ENCODE peak calls at places on chromosomes 7 and 10, in four cellular contexts. One of them, this sample, is unnamed.

GRCh38 chr7:151299940-151300665 is 41.5 kb upstream of the NUB1 start:
- DNase-seq in CD8-positive, alpha-beta memory T cell: no peak
- DNase-seq in neuronal stem cell: no peak
- DNase-seq in dorsolateral prefrontal cortex: no peak
- DNase-seq in this sample: no peak

GRCh38 chr7:27929127-27929526 is 189.2 kb downstream of the TAX1BP1 start:
- DNase-seq in CD8-positive, alpha-beta memory T cell: no peak
- DNase-seq in neuronal stem cell: no peak
- DNase-seq in dorsolateral prefrontal cortex: no peak
- DNase-seq in this sample: no peak

GRCh38 chr7:131042269-131043160 is 285.2 kb upstream of the MKLN1 start:
- DNase-seq in CD8-positive, alpha-beta memory T cell: no peak
- DNase-seq in neuronal stem cell: no peak
- DNase-seq in dorsolateral prefrontal cortex: no peak
- DNase-seq in this sample: peak; percentile 9

GRCh38 chr7:17474724-17475344 is 176.4 kb downstream of the AHR start:
- DNase-seq in CD8-positive, alpha-beta memory T cell: no peak
- DNase-seq in neuronal stem cell: no peak
- DNase-seq in dorsolateral prefrontal cortex: no peak
- DNase-seq in this sample: no peak

GRCh38 chr10:74993649-74994048 is 117.8 kb upstream of the SAMD8 start:
- DNase-seq in CD8-positive, alpha-beta memory T cell: no peak
- DNase-seq in neuronal stem cell: no peak
- DNase-seq in dorsolateral prefrontal cortex: no peak
- DNase-seq in this sample: no peak

GRCh38 chr7:122137291-122138077 is 6.6 kb downstream of the AASS start:
- DNase-seq in CD8-positive, alpha-beta memory T cell: no peak
- DNase-seq in neuronal stem cell: no peak
- DNase-seq in dorsolateral prefrontal cortex: no peak
- DNase-seq in this sample: no peak

GRCh38 chr7:73451780-73452398 is 18.3 kb downstream of the FZD9 start:
- DNase-seq in CD8-positive, alpha-beta memory T cell: no peak
- DNase-seq in neuronal stem cell: peak; percentile 47
- DNase-seq in dorsolateral prefrontal cortex: no peak
- DNase-seq in this sample: no peak

GRCh38 chr7:30164567-30164966 is 29.8 kb downstream of the MTURN start:
- DNase-seq in CD8-positive, alpha-beta memory T cell: no peak
- DNase-seq in neuronal stem cell: no peak
- DNase-seq in dorsolateral prefrontal cortex: no peak
- DNase-seq in this sample: no peak

GRCh38 chr7:138449580-138449979 is 10.5 kb upstream of the TRIM24 start:
- DNase-seq in CD8-positive, alpha-beta memory T cell: peak; percentile 8
- DNase-seq in neuronal stem cell: no peak
- DNase-seq in dorsolateral prefrontal cortex: no peak
- DNase-seq in this sample: no peak

GRCh38 chr10:10780746-10781145 is 236.9 kb upstream of the CELF2 start:
- DNase-seq in CD8-positive, alpha-beta memory T cell: no peak
- DNase-seq in neuronal stem cell: no peak
- DNase-seq in dorsolateral prefrontal cortex: no peak
- DNase-seq in this sample: no peak

GRCh38 chr10:2019281-2019680 is 282.0 kb upstream of the ADARB2 start:
- DNase-seq in CD8-positive, alpha-beta memory T cell: no peak
- DNase-seq in neuronal stem cell: no peak
- DNase-seq in dorsolateral prefrontal cortex: no peak
- DNase-seq in this sample: no peak

GRCh38 chr7:153193144-153193595 is 433.6 kb downstream of the ACTR3B start:
- DNase-seq in CD8-positive, alpha-beta memory T cell: no peak
- DNase-seq in neuronal stem cell: peak; percentile 43
- DNase-seq in dorsolateral prefrontal cortex: peak; percentile 42
- DNase-seq in this sample: no peak

GRCh38 chr10:122632031-122632430 is 67.6 kb downstream of the C10orf120 start:
- DNase-seq in CD8-positive, alpha-beta memory T cell: no peak
- DNase-seq in neuronal stem cell: no peak
- DNase-seq in dorsolateral prefrontal cortex: no peak
- DNase-seq in this sample: no peak

GRCh38 chr7:38518516-38518915 is 112.7 kb downstream of the AMPH start:
- DNase-seq in CD8-positive, alpha-beta memory T cell: no peak
- DNase-seq in neuronal stem cell: no peak
- DNase-seq in dorsolateral prefrontal cortex: no peak
- DNase-seq in this sample: no peak

GRCh38 chr10:3770611-3771110 is 14.3 kb downstream of the KLF6 start:
- DNase-seq in CD8-positive, alpha-beta memory T cell: no peak
- DNase-seq in neuronal stem cell: no peak
- DNase-seq in dorsolateral prefrontal cortex: no peak
- DNase-seq in this sample: no peak

GRCh38 chr10:96587255-96588059 is 645 bp upstream of the TM9SF3 start:
- DNase-seq in CD8-positive, alpha-beta memory T cell: no peak
- DNase-seq in neuronal stem cell: no peak
- DNase-seq in dorsolateral prefrontal cortex: no peak
- DNase-seq in this sample: peak; percentile 77

GRCh38 chr7:142815099-142815498 is 39.8 kb upstream of the EPHB6 start:
- DNase-seq in CD8-positive, alpha-beta memory T cell: no peak
- DNase-seq in neuronal stem cell: no peak
- DNase-seq in dorsolateral prefrontal cortex: no peak
- DNase-seq in this sample: no peak

GRCh38 chr7:148872198-148872597 is 11.9 kb downstream of the EZH2 start:
- DNase-seq in CD8-positive, alpha-beta memory T cell: no peak
- DNase-seq in neuronal stem cell: no peak
- DNase-seq in dorsolateral prefrontal cortex: no peak
- DNase-seq in this sample: no peak

GRCh38 chr10:18418579-18419210 is 232.7 kb downstream of the NSUN6 start:
- DNase-seq in CD8-positive, alpha-beta memory T cell: no peak
- DNase-seq in neuronal stem cell: no peak
- DNase-seq in dorsolateral prefrontal cortex: no peak
- DNase-seq in this sample: no peak

GRCh38 chr10:24440817-24441790 is 232.2 kb downstream of the KIAA1217 start:
- DNase-seq in CD8-positive, alpha-beta memory T cell: no peak
- DNase-seq in neuronal stem cell: no peak
- DNase-seq in dorsolateral prefrontal cortex: no peak
- DNase-seq in this sample: no peak

GRCh38 chr7:77799078-77799964 is 748 bp downstream of the PHTF2 start:
- DNase-seq in CD8-positive, alpha-beta memory T cell: peak; percentile 6
- DNase-seq in neuronal stem cell: peak; percentile 57
- DNase-seq in dorsolateral prefrontal cortex: no peak
- DNase-seq in this sample: peak; percentile 71

GRCh38 chr10:103696411-103697145 is 158.8 kb downstream of the SH3PXD2A start:
- DNase-seq in CD8-positive, alpha-beta memory T cell: peak; percentile 45
- DNase-seq in neuronal stem cell: no peak
- DNase-seq in dorsolateral prefrontal cortex: no peak
- DNase-seq in this sample: no peak

GRCh38 chr10:99906470-99906869 is 103.3 kb downstream of the DNMBP start:
- DNase-seq in CD8-positive, alpha-beta memory T cell: no peak
- DNase-seq in neuronal stem cell: no peak
- DNase-seq in dorsolateral prefrontal cortex: peak; percentile 48
- DNase-seq in this sample: no peak

GRCh38 chr7:727806-728460 is 852 bp upstream of the PRKAR1B start:
- DNase-seq in CD8-positive, alpha-beta memory T cell: no peak
- DNase-seq in neuronal stem cell: no peak
- DNase-seq in dorsolateral prefrontal cortex: no peak
- DNase-seq in this sample: no peak

GRCh38 chr7:47154781-47155180 is 427.1 kb downstream of the TNS3 start:
- DNase-seq in CD8-positive, alpha-beta memory T cell: no peak
- DNase-seq in neuronal stem cell: no peak
- DNase-seq in dorsolateral prefrontal cortex: no peak
- DNase-seq in this sample: no peak

GRCh38 chr7:6093375-6093774 is 62.2 kb downstream of the ANKRD61 start:
- DNase-seq in CD8-positive, alpha-beta memory T cell: no peak
- DNase-seq in neuronal stem cell: no peak
- DNase-seq in dorsolateral prefrontal cortex: no peak
- DNase-seq in this sample: no peak

GRCh38 chr10:35058134-35058533 is 32.0 kb downstream of the CUL2 start:
- DNase-seq in CD8-positive, alpha-beta memory T cell: no peak
- DNase-seq in neuronal stem cell: no peak
- DNase-seq in dorsolateral prefrontal cortex: no peak
- DNase-seq in this sample: no peak

GRCh38 chr10:124724279-124725027 is 19.7 kb downstream of the FAM53B start:
- DNase-seq in CD8-positive, alpha-beta memory T cell: no peak
- DNase-seq in neuronal stem cell: no peak
- DNase-seq in dorsolateral prefrontal cortex: peak; percentile 95
- DNase-seq in this sample: no peak

GRCh38 chr7:51318886-51319579 is 2.4 kb upstream of the COBL start:
- DNase-seq in CD8-positive, alpha-beta memory T cell: no peak
- DNase-seq in neuronal stem cell: no peak
- DNase-seq in dorsolateral prefrontal cortex: no peak
- DNase-seq in this sample: no peak

GRCh38 chr10:8586504-8586903 is 532.0 kb downstream of the GATA3 start:
- DNase-seq in CD8-positive, alpha-beta memory T cell: no peak
- DNase-seq in neuronal stem cell: no peak
- DNase-seq in dorsolateral prefrontal cortex: no peak
- DNase-seq in this sample: no peak

GRCh38 chr7:31986878-31987518 is 83.2 kb downstream of the PDE1C start:
- DNase-seq in CD8-positive, alpha-beta memory T cell: no peak
- DNase-seq in neuronal stem cell: no peak
- DNase-seq in dorsolateral prefrontal cortex: no peak
- DNase-seq in this sample: no peak

GRCh38 chr7:18278306-18278705 is 217.2 kb upstream of the HDAC9 start:
- DNase-seq in CD8-positive, alpha-beta memory T cell: no peak
- DNase-seq in neuronal stem cell: no peak
- DNase-seq in dorsolateral prefrontal cortex: no peak
- DNase-seq in this sample: no peak

GRCh38 chr10:13617146-13617545 is 30.4 kb downstream of the PRPF18 start:
- DNase-seq in CD8-positive, alpha-beta memory T cell: no peak
- DNase-seq in neuronal stem cell: no peak
- DNase-seq in dorsolateral prefrontal cortex: no peak
- DNase-seq in this sample: no peak

DNA sequence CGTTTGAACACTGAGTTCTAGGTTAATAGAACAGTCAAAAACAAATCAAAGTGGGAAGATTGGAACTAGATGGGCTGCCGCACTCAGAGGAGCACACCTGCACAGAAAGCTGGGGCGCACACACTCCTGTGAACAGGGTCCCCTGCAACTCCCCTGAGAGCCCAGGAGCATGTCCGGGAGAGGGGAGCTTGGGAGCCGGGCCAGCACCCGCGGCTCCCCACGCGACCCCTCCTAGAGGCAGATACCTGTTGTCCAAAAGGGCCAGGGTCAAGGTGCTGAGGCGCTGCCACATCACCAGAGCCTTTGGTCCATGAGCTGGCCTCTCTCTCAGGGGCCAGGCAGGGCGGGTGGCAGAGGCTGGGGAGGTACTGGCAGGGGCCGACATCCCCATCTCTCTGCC is 5.6 kb downstream of the NKX6-2 start:
- DNase-seq in CD8-positive, alpha-beta memory T cell: no peak
- DNase-seq in neuronal stem cell: no peak
- DNase-seq in dorsolateral prefrontal cortex: no peak
- DNase-seq in this sample: no peak
- H3K27ac ChIP-seq in CD8-positive, alpha-beta memory T cell: no peak overlapping the region
- H3K27ac ChIP-seq in neuronal stem cell: no peak overlapping the region
- H3K27ac ChIP-seq in dorsolateral prefrontal cortex: no peak overlapping the region
- H3K27ac ChIP-seq in this sample: no peak overlapping the region

DNA sequence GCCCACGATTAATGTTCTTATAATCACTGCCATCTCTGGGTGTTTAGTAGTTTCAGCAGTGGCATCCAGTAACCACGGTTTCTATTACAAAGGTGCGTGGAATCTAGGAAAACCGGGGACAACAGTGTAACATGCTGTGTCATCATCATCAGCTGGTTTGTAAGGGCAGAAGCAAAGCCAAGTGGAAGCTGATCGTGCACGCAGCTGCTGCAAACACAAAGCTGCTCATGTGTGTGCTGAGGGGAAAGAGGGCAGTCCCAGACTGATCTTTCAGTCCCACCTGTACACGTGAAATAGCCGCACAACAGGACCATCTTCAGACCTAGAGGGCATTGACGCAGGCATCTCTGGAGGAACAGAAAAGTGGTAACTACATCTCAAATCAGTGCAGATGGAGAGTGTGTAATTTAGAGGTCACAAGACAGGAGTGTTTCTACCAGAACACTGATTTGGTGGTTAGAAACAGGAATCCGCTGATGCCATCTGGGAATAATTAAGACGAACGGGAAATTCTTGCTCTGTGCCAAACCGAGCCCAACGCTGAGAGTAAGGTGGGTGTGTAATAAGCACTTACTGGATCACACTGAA is 13.4 kb downstream of the ANKRD16 start:
- DNase-seq in CD8-positive, alpha-beta memory T cell: no peak
- DNase-seq in neuronal stem cell: no peak
- DNase-seq in dorsolateral prefrontal cortex: no peak
- DNase-seq in this sample: no peak
- H3K4me3 ChIP-seq in CD8-positive, alpha-beta memory T cell: no peak overlapping the region
- H3K4me3 ChIP-seq in neuronal stem cell: no peak overlapping the region
- H3K4me3 ChIP-seq in dorsolateral prefrontal cortex: no peak overlapping the region
- H3K4me3 ChIP-seq in this sample: no peak overlapping the region

DNA sequence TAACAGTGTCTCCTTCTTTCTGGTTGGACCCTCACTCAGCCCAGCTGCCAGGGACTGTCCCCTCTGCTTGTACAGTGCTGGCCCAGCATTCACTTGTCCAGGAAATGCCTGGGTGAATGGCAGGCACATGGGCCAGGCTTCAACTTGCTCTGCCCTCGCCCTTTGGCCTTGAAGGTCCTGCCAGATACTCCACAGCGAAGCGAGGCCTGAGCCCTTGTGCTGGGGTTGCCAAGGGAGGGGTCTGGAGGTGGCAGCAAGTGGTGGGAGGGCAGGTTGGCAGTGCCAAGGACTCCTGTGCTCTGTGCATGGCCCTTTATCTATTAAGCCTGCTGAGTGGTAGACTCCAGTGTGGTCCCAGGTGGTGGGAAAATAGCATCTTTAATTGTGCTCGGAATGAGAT is 75.7 kb downstream of the CDH23 start:
- DNase-seq in CD8-positive, alpha-beta memory T cell: no peak
- DNase-seq in neuronal stem cell: no peak
- DNase-seq in dorsolateral prefrontal cortex: no peak
- DNase-seq in this sample: peak; percentile 63
- H3K27ac ChIP-seq in CD8-positive, alpha-beta memory T cell: no peak overlapping the region
- H3K27ac ChIP-seq in neuronal stem cell: no peak overlapping the region
- H3K27ac ChIP-seq in dorsolateral prefrontal cortex: no peak overlapping the region
- H3K27ac ChIP-seq in this sample: peak overlapping the region; percentile 14

DNA sequence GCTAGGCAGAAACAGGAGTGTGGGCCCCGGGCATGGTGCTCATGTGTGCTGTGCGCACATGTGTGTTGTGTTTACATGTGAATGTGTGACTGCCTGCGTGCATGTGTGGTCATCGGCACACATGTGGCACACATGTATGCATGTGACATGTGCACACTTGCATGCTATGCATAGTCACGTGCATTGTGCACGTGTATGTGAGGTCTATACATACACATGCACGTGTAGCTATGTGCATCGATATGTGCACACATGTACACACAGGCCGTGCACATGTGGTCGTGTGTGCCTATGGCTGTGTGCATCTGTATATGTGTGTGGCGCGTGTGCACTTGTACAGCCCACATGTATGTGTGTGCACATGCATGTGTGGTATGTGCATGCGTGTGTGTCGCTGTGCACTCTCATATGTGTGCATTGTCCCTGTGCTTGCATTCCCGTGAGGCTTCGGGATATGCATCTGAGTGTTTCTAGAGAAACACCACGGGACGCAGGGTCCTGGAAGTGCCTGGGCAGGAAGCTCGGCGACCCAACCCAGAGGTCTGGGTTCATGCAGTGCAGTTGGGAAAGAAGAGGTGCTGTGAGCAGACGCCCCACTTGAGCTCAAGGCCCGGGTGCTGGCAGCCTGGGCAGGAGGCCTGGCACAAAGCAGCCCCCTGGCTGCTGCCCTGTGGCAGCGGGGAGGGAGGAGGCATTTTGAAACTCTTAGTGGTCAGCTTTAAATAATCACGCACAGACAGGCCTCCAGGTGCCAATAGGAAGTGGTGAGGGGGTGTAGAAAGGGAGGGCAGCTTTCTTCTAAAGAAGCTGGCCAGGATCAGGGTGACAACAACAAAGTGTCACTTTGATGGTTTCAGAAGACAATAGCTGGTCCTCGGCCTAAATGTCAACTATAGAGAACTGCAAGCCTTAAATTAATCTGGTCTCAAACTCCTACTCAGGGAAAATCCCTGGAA is 410.0 kb upstream of the MGMT start:
- DNase-seq in CD8-positive, alpha-beta memory T cell: no peak
- DNase-seq in neuronal stem cell: no peak
- DNase-seq in dorsolateral prefrontal cortex: no peak
- DNase-seq in this sample: no peak
- H3K4me3 ChIP-seq in CD8-positive, alpha-beta memory T cell: no peak overlapping the region
- H3K4me3 ChIP-seq in neuronal stem cell: peak overlapping the region; percentile 61
- H3K4me3 ChIP-seq in dorsolateral prefrontal cortex: no peak overlapping the region
- H3K4me3 ChIP-seq in this sample: no peak overlapping the region

This sample was measured in pancreas.